ENCODE peak calls at places on chromosome 19, in eight cellular contexts. One of them, this sample, is unnamed.

GRCh38 chr19:17333611-17334413 is 843 bp downstream of the ANO8 start:
- DNase-seq in colonic mucosa: no peak
- DNase-seq in CD4-positive, CD25-positive, alpha-beta regulatory T cell: peak; percentile 93
- DNase-seq in GM12878: peak; percentile 16
- DNase-seq in astrocyte: peak; percentile 75
- DNase-seq in HAP-1: peak; percentile 29
- DNase-seq in heart left ventricle: no peak
- DNase-seq in AG04450: peak; percentile 33
- DNase-seq in this sample: peak; percentile 54

GRCh38 chr19:5935473-5936307 is 21.6 kb downstream of the CAPS start:
- DNase-seq in CD4-positive, CD25-positive, alpha-beta regulatory T cell: no peak
- DNase-seq in heart left ventricle: no peak
- DNase-seq in HAP-1: no peak
- DNase-seq in GM12878: no peak
- DNase-seq in colonic mucosa: no peak
- DNase-seq in AG04450: no peak
- DNase-seq in astrocyte: no peak
- DNase-seq in this sample: no peak

GRCh38 chr19:6852001-6852400 is 35.4 kb upstream of the ADGRE1 start:
- DNase-seq in CD4-positive, CD25-positive, alpha-beta regulatory T cell: no peak
- DNase-seq in AG04450: no peak
- DNase-seq in heart left ventricle: no peak
- DNase-seq in GM12878: no peak
- DNase-seq in astrocyte: no peak
- DNase-seq in HAP-1: no peak
- DNase-seq in colonic mucosa: no peak
- DNase-seq in this sample: no peak

GRCh38 chr19:1266116-1266817 is 2.9 kb upstream of the CIRBP start:
- DNase-seq in AG04450: no peak
- DNase-seq in heart left ventricle: peak; percentile 97
- DNase-seq in colonic mucosa: peak; percentile 95
- DNase-seq in GM12878: no peak
- DNase-seq in HAP-1: peak; percentile 80
- DNase-seq in CD4-positive, CD25-positive, alpha-beta regulatory T cell: peak; percentile 90
- DNase-seq in astrocyte: peak; percentile 58
- DNase-seq in this sample: peak; percentile 96

GRCh38 chr19:13054605-13055212 is 47.9 kb downstream of the LYL1 start:
- DNase-seq in astrocyte: no peak
- DNase-seq in heart left ventricle: no peak
- DNase-seq in AG04450: no peak
- DNase-seq in colonic mucosa: no peak
- DNase-seq in CD4-positive, CD25-positive, alpha-beta regulatory T cell: no peak
- DNase-seq in GM12878: no peak
- DNase-seq in HAP-1: no peak
- DNase-seq in this sample: no peak

GRCh38 chr19:47421244-47421786 is 2.0 kb upstream of the MEIS3 start:
- DNase-seq in astrocyte: no peak
- DNase-seq in HAP-1: no peak
- DNase-seq in CD4-positive, CD25-positive, alpha-beta regulatory T cell: no peak
- DNase-seq in GM12878: no peak
- DNase-seq in heart left ventricle: no peak
- DNase-seq in AG04450: no peak
- DNase-seq in colonic mucosa: no peak
- DNase-seq in this sample: no peak

GRCh38 chr19:38720559-38721236 is 23.6 kb downstream of the CAPN12 start:
- DNase-seq in heart left ventricle: no peak
- DNase-seq in AG04450: no peak
- DNase-seq in astrocyte: no peak
- DNase-seq in CD4-positive, CD25-positive, alpha-beta regulatory T cell: no peak
- DNase-seq in HAP-1: no peak
- DNase-seq in colonic mucosa: no peak
- DNase-seq in GM12878: no peak
- DNase-seq in this sample: no peak

GRCh38 chr19:5149508-5149907 is 180.6 kb downstream of the KDM4B start:
- DNase-seq in astrocyte: no peak
- DNase-seq in heart left ventricle: peak; percentile 33
- DNase-seq in CD4-positive, CD25-positive, alpha-beta regulatory T cell: no peak
- DNase-seq in AG04450: no peak
- DNase-seq in HAP-1: no peak
- DNase-seq in colonic mucosa: no peak
- DNase-seq in GM12878: no peak
- DNase-seq in this sample: no peak

GRCh38 chr19:1828279-1829238 is 16.5 kb upstream of the ATP8B3 start:
- DNase-seq in colonic mucosa: no peak
- DNase-seq in heart left ventricle: no peak
- DNase-seq in astrocyte: no peak
- DNase-seq in AG04450: no peak
- DNase-seq in HAP-1: no peak
- DNase-seq in GM12878: no peak
- DNase-seq in CD4-positive, CD25-positive, alpha-beta regulatory T cell: no peak
- DNase-seq in this sample: no peak

GRCh38 chr19:17580470-17581000 is 25.1 kb downstream of the COLGALT1 start:
- DNase-seq in HAP-1: no peak
- DNase-seq in CD4-positive, CD25-positive, alpha-beta regulatory T cell: no peak
- DNase-seq in GM12878: no peak
- DNase-seq in heart left ventricle: no peak
- DNase-seq in AG04450: no peak
- DNase-seq in colonic mucosa: no peak
- DNase-seq in astrocyte: no peak
- DNase-seq in this sample: no peak

GRCh38 chr19:35879770-35880317 is 11.5 kb downstream of the APLP1 start:
- DNase-seq in CD4-positive, CD25-positive, alpha-beta regulatory T cell: peak; percentile 77
- DNase-seq in HAP-1: peak; percentile 79
- DNase-seq in colonic mucosa: peak; percentile 93
- DNase-seq in GM12878: no peak
- DNase-seq in astrocyte: peak; percentile 72
- DNase-seq in heart left ventricle: peak; percentile 94
- DNase-seq in AG04450: peak; percentile 63
- DNase-seq in this sample: peak; percentile 81

GRCh38 chr19:52527954-52528326 is 472 bp downstream of the ZNF808 start:
- DNase-seq in astrocyte: no peak
- DNase-seq in colonic mucosa: no peak
- DNase-seq in AG04450: no peak
- DNase-seq in GM12878: no peak
- DNase-seq in HAP-1: no peak
- DNase-seq in CD4-positive, CD25-positive, alpha-beta regulatory T cell: no peak
- DNase-seq in heart left ventricle: peak; percentile 49
- DNase-seq in this sample: no peak

GRCh38 chr19:17327654-17328516 is 6.8 kb downstream of the ANO8 start:
- DNase-seq in HAP-1: no peak
- DNase-seq in heart left ventricle: no peak
- DNase-seq in CD4-positive, CD25-positive, alpha-beta regulatory T cell: peak; percentile 59
- DNase-seq in GM12878: no peak
- DNase-seq in colonic mucosa: peak; percentile 89
- DNase-seq in astrocyte: no peak
- DNase-seq in AG04450: no peak
- DNase-seq in this sample: peak; percentile 87

GRCh38 chr19:30001301-30001700 is 59.3 kb downstream of the URI1 start:
- DNase-seq in astrocyte: no peak
- DNase-seq in AG04450: no peak
- DNase-seq in HAP-1: peak; percentile 66
- DNase-seq in CD4-positive, CD25-positive, alpha-beta regulatory T cell: no peak
- DNase-seq in heart left ventricle: no peak
- DNase-seq in colonic mucosa: no peak
- DNase-seq in GM12878: no peak
- DNase-seq in this sample: no peak

GRCh38 chr19:55546822-55547614 is 1.7 kb upstream of the SBK3 start:
- DNase-seq in AG04450: peak; percentile 43
- DNase-seq in HAP-1: no peak
- DNase-seq in heart left ventricle: peak; percentile 89
- DNase-seq in CD4-positive, CD25-positive, alpha-beta regulatory T cell: no peak
- DNase-seq in colonic mucosa: peak; percentile 46
- DNase-seq in astrocyte: peak; percentile 82
- DNase-seq in GM12878: no peak
- DNase-seq in this sample: no peak

GRCh38 chr19:10600149-10600548 is 13.0 kb upstream of the AP1M2 start:
- DNase-seq in heart left ventricle: no peak
- DNase-seq in AG04450: no peak
- DNase-seq in CD4-positive, CD25-positive, alpha-beta regulatory T cell: no peak
- DNase-seq in HAP-1: no peak
- DNase-seq in astrocyte: no peak
- DNase-seq in colonic mucosa: no peak
- DNase-seq in GM12878: no peak
- DNase-seq in this sample: no peak

GRCh38 chr19:17794731-17795494 is at the start of gene B3GNT3:
- DNase-seq in heart left ventricle: peak; percentile 76
- DNase-seq in CD4-positive, CD25-positive, alpha-beta regulatory T cell: no peak
- DNase-seq in AG04450: no peak
- DNase-seq in astrocyte: no peak
- DNase-seq in colonic mucosa: peak; percentile 97
- DNase-seq in GM12878: no peak
- DNase-seq in HAP-1: peak; percentile 8
- DNase-seq in this sample: peak; percentile 97

GRCh38 chr19:48506138-48506733 is 5.4 kb downstream of the LMTK3 start:
- DNase-seq in AG04450: no peak
- DNase-seq in astrocyte: no peak
- DNase-seq in heart left ventricle: no peak
- DNase-seq in GM12878: no peak
- DNase-seq in colonic mucosa: no peak
- DNase-seq in HAP-1: peak; percentile 51
- DNase-seq in CD4-positive, CD25-positive, alpha-beta regulatory T cell: peak; percentile 74
- DNase-seq in this sample: peak; percentile 72

GRCh38 chr19:56971230-56971629 is 130.7 kb upstream of the PEG3 start:
- DNase-seq in astrocyte: no peak
- DNase-seq in GM12878: no peak
- DNase-seq in HAP-1: no peak
- DNase-seq in colonic mucosa: no peak
- DNase-seq in CD4-positive, CD25-positive, alpha-beta regulatory T cell: no peak
- DNase-seq in AG04450: no peak
- DNase-seq in heart left ventricle: no peak
- DNase-seq in this sample: no peak
- H3K9me3 ChIP-seq in astrocyte: peaks cover 7% of the 10 kb centered on the region
- H3K9me3 ChIP-seq in GM12878: no peaks in the 10 kb centered on the region
- H3K9me3 ChIP-seq in HAP-1: no peaks in the 10 kb centered on the region
- H3K9me3 ChIP-seq in colonic mucosa: no peaks in the 10 kb centered on the region
- H3K9me3 ChIP-seq in CD4-positive, CD25-positive, alpha-beta regulatory T cell: peaks cover 2% of the 10 kb centered on the region
- H3K9me3 ChIP-seq in AG04450: peaks cover 71% of the 10 kb centered on the region
- H3K9me3 ChIP-seq in heart left ventricle: peaks cover 7% of the 10 kb centered on the region
- H3K9me3 ChIP-seq in this sample: peaks cover 4% of the 10 kb centered on the region

GRCh38 chr19:15936173-15936572 is 1.8 kb upstream of the CYP4F11 start:
- DNase-seq in GM12878: no peak
- DNase-seq in astrocyte: no peak
- DNase-seq in CD4-positive, CD25-positive, alpha-beta regulatory T cell: no peak
- DNase-seq in heart left ventricle: no peak
- DNase-seq in colonic mucosa: no peak
- DNase-seq in HAP-1: no peak
- DNase-seq in AG04450: no peak
- DNase-seq in this sample: no peak
- H3K9me3 ChIP-seq in GM12878: no peaks in the 10 kb centered on the region
- H3K9me3 ChIP-seq in astrocyte: peaks cover 7% of the 10 kb centered on the region
- H3K9me3 ChIP-seq in CD4-positive, CD25-positive, alpha-beta regulatory T cell: no peaks in the 10 kb centered on the region
- H3K9me3 ChIP-seq in heart left ventricle: no peaks in the 10 kb centered on the region
- H3K9me3 ChIP-seq in colonic mucosa: no peaks in the 10 kb centered on the region
- H3K9me3 ChIP-seq in HAP-1: no peaks in the 10 kb centered on the region
- H3K9me3 ChIP-seq in AG04450: peaks cover 24% of the 10 kb centered on the region
- H3K9me3 ChIP-seq in this sample: no peaks in the 10 kb centered on the region

GRCh38 chr19:19623383-19623782 is 4.6 kb downstream of the LPAR2 start:
- DNase-seq in astrocyte: no peak
- DNase-seq in GM12878: no peak
- DNase-seq in colonic mucosa: no peak
- DNase-seq in AG04450: no peak
- DNase-seq in HAP-1: no peak
- DNase-seq in CD4-positive, CD25-positive, alpha-beta regulatory T cell: no peak
- DNase-seq in heart left ventricle: no peak
- DNase-seq in this sample: no peak
- H3K9me3 ChIP-seq in astrocyte: no peaks in the 10 kb centered on the region
- H3K9me3 ChIP-seq in GM12878: no peaks in the 10 kb centered on the region
- H3K9me3 ChIP-seq in colonic mucosa: no peaks in the 10 kb centered on the region
- H3K9me3 ChIP-seq in AG04450: no peaks in the 10 kb centered on the region
- H3K9me3 ChIP-seq in HAP-1: no peaks in the 10 kb centered on the region
- H3K9me3 ChIP-seq in CD4-positive, CD25-positive, alpha-beta regulatory T cell: no peaks in the 10 kb centered on the region
- H3K9me3 ChIP-seq in heart left ventricle: no peaks in the 10 kb centered on the region
- H3K9me3 ChIP-seq in this sample: no peaks in the 10 kb centered on the region

GRCh38 chr19:14843169-14843568 is 5.6 kb downstream of the OR7A10 start:
- DNase-seq in astrocyte: no peak
- DNase-seq in colonic mucosa: no peak
- DNase-seq in HAP-1: no peak
- DNase-seq in heart left ventricle: no peak
- DNase-seq in AG04450: no peak
- DNase-seq in CD4-positive, CD25-positive, alpha-beta regulatory T cell: no peak
- DNase-seq in GM12878: no peak
- DNase-seq in this sample: no peak

GRCh38 chr19:14843587-14843986 is 5.1 kb downstream of the OR7A10 start:
- DNase-seq in astrocyte: no peak
- DNase-seq in AG04450: no peak
- DNase-seq in HAP-1: no peak
- DNase-seq in GM12878: no peak
- DNase-seq in CD4-positive, CD25-positive, alpha-beta regulatory T cell: no peak
- DNase-seq in colonic mucosa: no peak
- DNase-seq in heart left ventricle: no peak
- DNase-seq in this sample: no peak

GRCh38 chr19:14848822-14849221 is at the start of gene OR7A10:
- DNase-seq in CD4-positive, CD25-positive, alpha-beta regulatory T cell: no peak
- DNase-seq in GM12878: no peak
- DNase-seq in astrocyte: no peak
- DNase-seq in HAP-1: no peak
- DNase-seq in AG04450: no peak
- DNase-seq in heart left ventricle: no peak
- DNase-seq in colonic mucosa: no peak
- DNase-seq in this sample: no peak
- H3K9me3 ChIP-seq in CD4-positive, CD25-positive, alpha-beta regulatory T cell: no peaks in the 10 kb centered on the region
- H3K9me3 ChIP-seq in GM12878: no peaks in the 10 kb centered on the region
- H3K9me3 ChIP-seq in astrocyte: no peaks in the 10 kb centered on the region
- H3K9me3 ChIP-seq in HAP-1: no peaks in the 10 kb centered on the region
- H3K9me3 ChIP-seq in AG04450: no peaks in the 10 kb centered on the region
- H3K9me3 ChIP-seq in heart left ventricle: no peaks in the 10 kb centered on the region
- H3K9me3 ChIP-seq in colonic mucosa: no peaks in the 10 kb centered on the region
- H3K9me3 ChIP-seq in this sample: no peaks in the 10 kb centered on the region

DNA sequence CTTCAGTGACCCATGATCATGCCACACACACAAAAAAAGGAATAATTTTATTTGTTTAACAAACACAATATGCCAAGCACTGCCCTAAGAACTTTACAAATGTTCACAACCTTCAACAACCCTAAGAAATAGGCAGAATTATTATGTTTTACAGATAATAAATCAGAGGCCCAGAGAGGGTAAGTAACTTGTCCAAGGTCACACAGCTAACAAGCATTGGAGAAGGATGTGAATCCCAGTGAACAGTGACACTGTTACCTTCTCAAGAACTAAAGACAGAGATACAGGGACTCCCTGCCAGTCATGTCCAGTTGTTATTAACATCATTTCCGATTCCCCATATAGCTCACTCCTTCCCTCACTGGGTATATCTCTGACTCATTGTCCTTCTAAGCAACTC is 13.6 kb downstream of the CEACAM20 start:
- DNase-seq in heart left ventricle: no peak
- DNase-seq in HAP-1: no peak
- DNase-seq in astrocyte: no peak
- DNase-seq in CD4-positive, CD25-positive, alpha-beta regulatory T cell: no peak
- DNase-seq in colonic mucosa: no peak
- DNase-seq in AG04450: no peak
- DNase-seq in GM12878: no peak
- DNase-seq in this sample: no peak
- H3K9me3 ChIP-seq in heart left ventricle: no peaks in the 10 kb centered on the region
- H3K9me3 ChIP-seq in HAP-1: no peaks in the 10 kb centered on the region
- H3K9me3 ChIP-seq in astrocyte: no peaks in the 10 kb centered on the region
- H3K9me3 ChIP-seq in CD4-positive, CD25-positive, alpha-beta regulatory T cell: peaks cover 7% of the 10 kb centered on the region
- H3K9me3 ChIP-seq in colonic mucosa: no peaks in the 10 kb centered on the region
- H3K9me3 ChIP-seq in AG04450: peaks cover 2% of the 10 kb centered on the region
- H3K9me3 ChIP-seq in GM12878: no peaks in the 10 kb centered on the region
- H3K9me3 ChIP-seq in this sample: no peaks in the 10 kb centered on the region

This sample was measured in small intestine.